ENCODE peak calls at places on chromosomes 5 and 9, in five cellular contexts. X is HepG2, Z is GM12878, E is SK-N-SH, J is K562. F is an unnamed sample.

GRCh38 chr9:96418920-96419690 is 935 bp upstream of the ZNF367 start:
- DNase-seq in E (peak), Z (no peak), X (peak), J (peak), F (peak)

GRCh38 chr5:110070836-110071235 is 381.1 kb downstream of the MAN2A1 start:
- DNase-seq in E (no peak), Z (no peak), X (no peak), J (no peak), F (no peak)

GRCh38 chr5:96880402-96881164 is 4.3 kb downstream of the ERAP2 start:
- DNase-seq in E (no peak), Z (no peak), X (no peak), J (no peak), F (peak)

GRCh38 chr5:138258704-138259285 is 15.6 kb downstream of the GFRA3 start:
- DNase-seq in Z (no peak), J (no peak), E (no peak), X (no peak), F (no peak)

GRCh38 chr5:147509041-147509709 is 693 bp downstream of the DPYSL3 start:
- DNase-seq in E (peak), X (no peak), Z (no peak), J (no peak), F (no peak)

GRCh38 chr9:2157277-2158105 is 142.3 kb downstream of the SMARCA2 start:
- DNase-seq in J (no peak), Z (no peak), E (peak), X (no peak), F (peak)

GRCh38 chr5:168916266-168916665 is 337.1 kb upstream of the PANK3 start:
- DNase-seq in E (peak), J (no peak), X (no peak), Z (no peak), F (no peak)

GRCh38 chr9:108412755-108413154 is 443.0 kb downstream of the ACTL7B start:
- DNase-seq in X (no peak), Z (no peak), E (no peak), J (peak), F (peak)

GRCh38 chr9:2180704-2181103 is 165.6 kb downstream of the SMARCA2 start:
- DNase-seq in E (no peak), J (no peak), X (no peak), Z (no peak), F (no peak)

GRCh38 chr5:158914008-158914407 is 185.7 kb downstream of the EBF1 start:
- DNase-seq in E (no peak), J (no peak), Z (no peak), X (no peak), F (no peak)

GRCh38 chr5:139462582-139463276 is at the start of gene ECSCR:
- DNase-seq in E (no peak), Z (no peak), J (no peak), X (peak), F (no peak)

GRCh38 chr5:111670826-111671492 is 86.0 kb downstream of the NREP start:
- DNase-seq in J (no peak), X (no peak), E (no peak), Z (no peak), F (no peak)

GRCh38 chr9:120997502-120997901 is 52.6 kb downstream of the C5 start:
- DNase-seq in Z (no peak), X (no peak), J (no peak), E (no peak), F (no peak)

GRCh38 chr9:97474373-97474925 is 27.0 kb upstream of the TMOD1 start:
- DNase-seq in J (no peak), E (no peak), Z (no peak), X (no peak), F (no peak)

GRCh38 chr9:35618325-35618727 is at the start of gene CD72:
- DNase-seq in E (no peak), J (no peak), Z (no peak), X (no peak), F (no peak)

GRCh38 chr5:3220201-3220600 is 375.4 kb upstream of the IRX1 start:
- DNase-seq in E (no peak), X (no peak), Z (no peak), J (no peak), F (no peak)

GRCh38 chr5:82162568-82162967 is 115.6 kb downstream of the RPS23 start:
- DNase-seq in Z (no peak), X (no peak), E (no peak), J (no peak), F (no peak)

GRCh38 chr9:27353405-27354229 is 56.7 kb upstream of the EQTN start:
- DNase-seq in X (no peak), E (peak), J (no peak), Z (peak), F (no peak)

GRCh38 chr9:27534131-27534530 is 4.5 kb upstream of the MOB3B start:
- DNase-seq in X (no peak), Z (no peak), J (no peak), E (no peak), F (no peak)

GRCh38 chr5:147831465-147831864 is at the start of gene SPINK1:
- DNase-seq in J (no peak), X (no peak), Z (no peak), E (no peak), F (no peak)

GRCh38 chr5:73692166-73692640 is 66.2 kb downstream of the ARHGEF28 start:
- DNase-seq in Z (no peak), E (no peak), X (no peak), J (no peak), F (no peak)

GRCh38 chr5:56414056-56414455 is 180.9 kb upstream of the ANKRD55 start:
- DNase-seq in X (no peak), Z (no peak), E (no peak), J (no peak), F (peak)

GRCh38 chr9:134386951-134387831 is 60.9 kb downstream of the RXRA start:
- DNase-seq in X (no peak), E (no peak), Z (no peak), J (no peak), F (no peak)

GRCh38 chr9:123414921-123415592 is 59.1 kb downstream of the CRB2 start:
- DNase-seq in Z (no peak), X (no peak), E (no peak), J (no peak), F (no peak)

DNA sequence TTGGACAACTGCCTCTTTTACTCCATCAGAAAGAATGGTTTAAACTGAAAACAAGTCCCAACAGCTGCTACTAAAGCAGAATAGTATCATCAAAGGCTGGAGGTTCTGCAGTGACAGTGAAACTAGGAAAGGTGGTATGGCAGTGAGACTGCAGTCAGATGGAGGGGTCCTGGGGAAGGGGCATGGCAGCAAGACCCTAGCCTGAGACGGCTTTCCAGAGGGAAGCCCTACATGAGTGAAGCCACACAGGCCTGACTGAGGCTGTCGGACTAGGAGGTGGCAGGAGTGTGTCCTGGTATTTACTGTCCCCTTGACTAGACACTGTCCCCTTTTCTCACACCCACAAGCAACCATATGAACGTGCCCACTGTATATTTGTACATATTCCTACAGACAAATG is 40.4 kb upstream of the IPPK start:
- DNase-seq in E (no peak), J (no peak), X (no peak), Z (no peak), F (no peak)
- H3K4me3 ChIP-seq in E (no peak), J (no peak), X (no peak), Z (no peak), F (no peak)

DNA sequence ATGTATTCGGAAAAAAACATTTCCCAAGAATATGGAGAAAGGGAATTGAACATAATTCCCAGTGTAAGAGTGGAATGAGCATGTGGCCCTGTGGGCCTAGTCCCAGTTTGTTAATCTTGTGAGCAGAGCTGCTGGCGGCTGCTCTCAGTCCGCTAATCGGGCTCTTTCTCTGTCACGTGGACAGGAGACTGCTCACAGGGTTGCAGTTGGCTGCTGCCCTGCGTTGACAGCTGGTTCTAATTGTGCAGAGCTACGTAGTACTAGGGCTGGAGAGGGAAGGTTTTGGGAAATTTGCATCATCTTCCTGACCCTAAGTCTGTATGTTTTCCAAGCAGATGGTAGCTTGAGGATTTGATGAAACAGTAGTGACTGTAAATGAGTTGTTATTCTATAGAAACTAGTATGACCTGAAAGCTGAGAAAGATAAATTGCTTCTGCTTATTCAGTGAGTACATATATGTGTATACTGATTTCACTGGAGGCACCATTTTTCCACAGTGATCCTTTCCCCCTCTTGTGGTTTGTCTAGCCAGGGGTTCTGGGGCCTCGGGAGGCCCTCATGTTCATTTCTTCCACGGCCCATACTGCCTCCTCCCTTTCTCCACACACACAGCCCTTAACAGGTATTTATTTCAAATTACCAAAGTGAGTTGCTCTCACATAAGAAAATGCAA is 100.6 kb downstream of the ANGPTL2 start:
- DNase-seq in J (peak), E (peak), X (no peak), Z (no peak), F (no peak)
- TF ChIP-seq GABPA in J (no peak), E (no peak), X (no peak), Z (no peak), F (no peak)

GRCh38 chr9:114097613-114098020 is 1.5 kb downstream of the KIF12 start:
- DNase-seq in X (no peak), J (no peak), Z (no peak), E (peak), F (no peak)
- H3K4me3 ChIP-seq in X (no peak), J (no peak), Z (no peak), E (peak), F (peak)

GRCh38 chr5:72656331-72656730 is 149.1 kb upstream of the ZNF366 start:
- DNase-seq in Z (no peak), X (no peak), J (no peak), E (no peak), F (no peak)

GRCh38 chr5:72658767-72659540 is 151.7 kb upstream of the ZNF366 start:
- DNase-seq in Z (no peak), X (no peak), J (no peak), E (no peak), F (no peak)

GRCh38 chr5:72654231-72654630 is 147.0 kb upstream of the ZNF366 start:
- DNase-seq in J (no peak), E (peak), Z (no peak), X (no peak), F (no peak)

GRCh38 chr5:72658161-72658560 is 151.0 kb upstream of the ZNF366 start:
- DNase-seq in E (no peak), J (no peak), Z (no peak), X (no peak), F (no peak)

DNA sequence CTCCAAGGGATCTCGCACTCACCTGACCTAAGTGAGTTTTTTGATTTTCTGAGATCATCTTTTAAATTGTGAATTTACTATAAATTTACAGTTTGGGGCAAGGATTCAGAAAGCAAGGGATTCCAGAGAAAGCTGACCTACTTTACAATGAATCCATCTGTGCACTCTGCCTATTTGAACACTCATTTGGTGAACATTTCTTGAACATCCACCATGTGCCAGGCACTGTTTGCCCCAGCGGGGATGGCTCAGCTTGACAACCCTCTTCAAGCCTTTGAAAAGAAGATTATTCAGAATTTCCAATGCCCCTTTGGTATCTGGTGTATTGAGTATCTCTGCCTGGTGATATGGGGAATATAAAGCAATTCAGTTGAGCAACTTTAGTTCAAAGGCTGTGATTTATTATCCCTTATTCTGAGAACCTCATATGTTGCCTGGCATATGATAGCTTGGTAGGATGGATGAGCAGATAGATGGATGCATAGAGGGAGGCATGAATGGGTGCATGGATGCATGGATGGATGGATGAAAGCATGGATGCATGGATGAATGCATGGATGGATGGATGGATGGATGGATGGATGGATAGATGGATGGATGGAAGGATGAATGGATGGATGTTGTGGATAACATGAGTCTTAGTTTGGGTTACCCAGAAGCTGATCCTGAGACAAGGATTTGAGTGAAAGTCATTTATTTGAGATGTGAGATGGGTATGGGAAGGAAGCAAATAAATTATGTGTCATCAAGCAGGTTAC is 149.7 kb upstream of the ZNF366 start:
- DNase-seq in Z (no peak), X (no peak), J (no peak), E (no peak), F (no peak)
- TF ChIP-seq GABPA in Z (no peak), X (no peak), J (no peak), E (no peak), F (no peak)

DNA sequence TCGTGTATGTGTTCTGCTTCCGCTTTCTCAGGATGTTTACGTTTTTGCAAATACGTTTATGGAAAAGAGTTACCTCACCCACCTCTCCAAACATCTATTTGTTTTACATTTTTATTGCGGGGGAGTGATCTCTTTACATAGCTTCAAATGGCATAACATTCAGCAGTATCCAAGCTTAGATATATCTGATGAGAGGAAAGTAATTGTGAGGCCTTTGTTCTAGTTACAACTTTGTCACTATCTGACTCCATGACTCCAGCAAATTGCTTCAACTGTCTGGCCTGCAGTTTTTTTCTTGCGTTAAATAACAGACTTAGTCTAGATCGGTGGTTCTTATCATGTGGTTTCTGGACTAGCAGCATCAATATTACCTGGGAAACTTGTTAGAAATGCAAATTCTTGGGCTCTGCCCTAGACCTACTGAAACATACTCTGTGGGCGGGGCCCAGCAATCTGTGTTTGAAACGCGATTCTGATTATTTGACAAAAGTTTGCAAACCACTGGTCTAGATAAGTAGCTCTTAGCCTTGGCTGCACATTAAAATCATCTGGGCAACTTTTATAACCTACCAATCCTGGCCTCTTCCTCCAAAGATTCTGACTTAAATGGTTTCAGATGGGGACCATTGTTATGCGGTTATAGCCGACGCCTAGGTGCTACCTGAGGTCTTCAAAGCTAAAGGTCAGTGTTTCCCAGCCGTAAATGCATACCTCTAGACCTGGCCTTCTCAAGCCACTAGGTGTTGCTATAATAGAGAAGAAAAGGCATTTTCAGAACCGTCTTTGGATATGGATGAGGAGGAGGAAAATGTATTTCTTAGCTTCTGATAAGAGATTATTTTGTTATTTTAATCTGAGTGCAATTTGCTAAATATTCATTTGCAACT is 73.9 kb downstream of the C9orf85 start:
- DNase-seq in X (peak), J (no peak), Z (no peak), E (no peak), F (no peak)
- H3K4me3 ChIP-seq in X (no peak), J (no peak), Z (no peak), E (no peak), F (no peak)

GRCh38 chr5:116301110-116301509 is 216.3 kb downstream of the COMMD10 start:
- DNase-seq in Z (no peak), E (no peak), X (no peak), J (no peak), F (no peak)

GRCh38 chr5:116303810-116304209 is 219.0 kb downstream of the COMMD10 start:
- DNase-seq in Z (no peak), E (no peak), X (no peak), J (no peak), F (no peak)

GRCh38 chr5:116308391-116308790 is 223.6 kb downstream of the COMMD10 start:
- DNase-seq in J (no peak), X (no peak), Z (no peak), E (no peak), F (no peak)

GRCh38 chr5:116303340-116303739 is 218.5 kb downstream of the COMMD10 start:
- DNase-seq in J (no peak), Z (no peak), E (no peak), X (no peak), F (no peak)

DNA sequence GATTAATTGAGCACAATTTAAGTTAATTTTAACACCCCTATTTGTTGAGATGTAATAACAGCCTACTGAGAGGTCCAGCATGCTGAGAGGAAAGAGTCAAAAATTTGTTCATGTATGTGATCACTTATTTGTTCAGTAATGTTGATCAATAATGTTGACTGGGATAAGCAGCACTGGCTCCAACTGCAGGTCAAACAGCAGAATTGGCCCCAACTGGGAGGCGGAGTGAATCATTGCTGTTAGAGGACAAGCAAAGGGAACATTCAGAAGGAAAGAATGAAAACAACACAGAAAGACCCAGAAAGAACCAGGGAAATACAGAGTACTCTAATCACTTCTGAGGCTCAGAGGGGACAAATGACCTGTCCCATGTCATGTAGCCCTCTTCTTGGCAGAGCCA is 221.1 kb downstream of the COMMD10 start:
- DNase-seq in J (no peak), E (no peak), X (no peak), Z (no peak), F (no peak)
- TF ChIP-seq GABPA in J (no peak), E (no peak), X (no peak), Z (no peak), F (no peak)